ENCODE peak calls at places on chromosomes 16 and 17, in six cellular contexts. L, G, N, J, E and A are unnamed samples.

GRCh38 chr17:70296456-70296855 is 127.1 kb downstream of the KCNJ2 start:
- DNase-seq in J (no peak), G (no peak), L (no peak), N (no peak), E (no peak), A (no peak)

GRCh38 chr16:2664522-2665096 is 17.7 kb upstream of the KCTD5 start:
- DNase-seq in L (no peak), J (peak; percentile 45), E (no peak), N (no peak), G (no peak), A (no peak)

GRCh38 chr16:48498761-48499600 is 111.0 kb downstream of the N4BP1 start:
- DNase-seq in L (peak; percentile 66), N (no peak), J (no peak), E (peak; percentile 43), G (no peak), A (peak; percentile 57)

GRCh38 chr16:18965555-18965954 is 18.2 kb upstream of the TMC7 start:
- DNase-seq in G (no peak), N (no peak), J (no peak), L (no peak), E (no peak), A (no peak)

GRCh38 chr17:31052187-31052889 is 42.4 kb upstream of the NF1 start:
- DNase-seq in N (no peak), L (peak; percentile 99), J (no peak), G (no peak), E (peak; percentile 99), A (peak; percentile 99)

GRCh38 chr17:36705651-36706436 is 104.5 kb downstream of the MRM1 start:
- DNase-seq in J (peak; percentile 46), G (peak; percentile 89), N (no peak), E (peak; percentile 14), L (peak; percentile 33), A (peak; percentile 7)

GRCh38 chr17:76726766-76727718 is at the start of gene METTL23:
- DNase-seq in E (peak; percentile 60), L (peak; percentile 66), J (peak; percentile 88), N (peak; percentile 89), G (peak; percentile 90), A (peak; percentile 52)

GRCh38 chr17:3730881-3731429 is 7.3 kb downstream of the HASPIN start:
- DNase-seq in J (no peak), G (no peak), N (no peak), L (peak; percentile 67), E (no peak), A (peak; percentile 54)

GRCh38 chr16:60142991-60143705 is 1409.0 kb upstream of the GOT2 start:
- DNase-seq in L (peak; percentile 68), J (no peak), G (no peak), N (no peak), E (peak; percentile 17), A (peak; percentile 56)

GRCh38 chr16:12907670-12908233 is 6.4 kb downstream of the SHISA9 start:
- DNase-seq in J (no peak), L (no peak), G (no peak), E (no peak), N (no peak), A (no peak)

GRCh38 chr17:41308918-41309359 is at the start of gene KRTAP16-1:
- DNase-seq in E (no peak), J (no peak), N (peak; percentile 45), L (no peak), G (no peak), A (no peak)

GRCh38 chr17:77916771-77917481 is 41.6 kb upstream of the TNRC6C start:
- DNase-seq in G (no peak), E (no peak), L (no peak), N (peak; percentile 22), J (no peak), A (no peak)

GRCh38 chr17:70901870-70902269 is 732.5 kb downstream of the KCNJ2 start:
- DNase-seq in E (no peak), N (no peak), G (no peak), L (no peak), J (no peak), A (no peak)

GRCh38 chr16:5884339-5884738 is 786.7 kb upstream of the EEF2KMT start:
- DNase-seq in L (no peak), G (no peak), N (no peak), E (no peak), J (no peak), A (no peak)

GRCh38 chr17:65346166-65346565 is 209.0 kb downstream of the RGS9 start:
- DNase-seq in G (no peak), L (peak; percentile 67), J (no peak), E (no peak), N (peak; percentile 55), A (peak; percentile 49)

GRCh38 chr16:53445534-53445933 is 11.3 kb downstream of the RBL2 start:
- DNase-seq in G (no peak), N (no peak), J (no peak), E (no peak), L (no peak), A (no peak)

GRCh38 chr16:9328386-9328785 is 236.9 kb downstream of the HAPSTR1 start:
- DNase-seq in G (no peak), E (no peak), L (no peak), N (no peak), J (no peak), A (no peak)

GRCh38 chr17:28635506-28635905 is 9.5 kb downstream of the BLTP2 start:
- DNase-seq in E (no peak), J (no peak), L (no peak), G (no peak), N (no peak), A (no peak)

GRCh38 chr17:57925361-57925990 is 29.7 kb downstream of the CUEDC1 start:
- DNase-seq in N (no peak), E (no peak), J (no peak), G (no peak), L (no peak), A (no peak)

GRCh38 chr17:28983286-28984240 is 22.3 kb downstream of the SEZ6 start:
- DNase-seq in G (no peak), J (no peak), E (no peak), N (no peak), L (peak; percentile 12), A (no peak)

GRCh38 chr16:20851601-20852000 is 45.3 kb downstream of the REXO5 start:
- DNase-seq in E (peak; percentile 83), J (peak; percentile 82), N (no peak), G (peak; percentile 20), L (peak; percentile 96), A (peak; percentile 94)

GRCh38 chr17:80712089-80712488 is 167.5 kb downstream of the RPTOR start:
- DNase-seq in G (no peak), E (no peak), N (no peak), L (no peak), J (no peak), A (no peak)

DNA sequence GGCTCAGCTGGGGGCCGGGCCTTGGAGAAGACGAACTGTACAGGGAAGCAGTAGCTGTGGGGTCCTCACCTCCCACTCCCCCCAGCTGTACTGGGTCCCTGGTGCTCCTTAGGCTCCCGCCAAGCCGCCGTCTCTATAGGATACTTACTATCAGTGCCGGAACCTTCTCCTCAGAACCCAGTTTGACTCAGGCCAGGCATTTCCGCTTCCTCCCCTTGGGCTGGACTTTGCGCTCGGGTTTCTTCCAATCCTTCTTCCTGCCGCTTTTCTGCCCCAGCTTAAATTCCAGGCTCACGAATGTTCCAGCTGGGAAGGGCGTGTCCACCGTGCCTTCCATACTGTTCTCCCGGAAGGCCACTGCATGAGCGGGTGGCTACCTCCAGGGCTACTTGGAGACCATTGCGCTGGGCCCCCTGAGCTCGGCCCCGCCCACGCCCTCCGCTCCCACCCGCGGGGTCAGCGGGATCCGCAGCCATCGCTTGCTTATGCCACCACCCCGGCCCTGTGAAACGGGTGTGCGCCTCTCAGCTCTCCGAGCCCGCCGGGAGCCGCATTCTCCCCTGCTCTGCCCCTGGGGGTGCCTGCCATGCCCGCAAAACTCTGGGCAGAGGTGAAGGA is 1795.9 kb downstream of the TP53TG3F start:
- DNase-seq in G (no peak), J (no peak), L (no peak), E (no peak), N (no peak), A (no peak)
- H3K9me3 ChIP-seq in G (peaks cover 3% of the 10 kb centered on the region), J (peaks cover 5% of the 10 kb centered on the region), L (no peaks in the 10 kb centered on the region), E (peaks cover 6% of the 10 kb centered on the region), N (no peaks in the 10 kb centered on the region), A (peaks cover 15% of the 10 kb centered on the region)

DNA sequence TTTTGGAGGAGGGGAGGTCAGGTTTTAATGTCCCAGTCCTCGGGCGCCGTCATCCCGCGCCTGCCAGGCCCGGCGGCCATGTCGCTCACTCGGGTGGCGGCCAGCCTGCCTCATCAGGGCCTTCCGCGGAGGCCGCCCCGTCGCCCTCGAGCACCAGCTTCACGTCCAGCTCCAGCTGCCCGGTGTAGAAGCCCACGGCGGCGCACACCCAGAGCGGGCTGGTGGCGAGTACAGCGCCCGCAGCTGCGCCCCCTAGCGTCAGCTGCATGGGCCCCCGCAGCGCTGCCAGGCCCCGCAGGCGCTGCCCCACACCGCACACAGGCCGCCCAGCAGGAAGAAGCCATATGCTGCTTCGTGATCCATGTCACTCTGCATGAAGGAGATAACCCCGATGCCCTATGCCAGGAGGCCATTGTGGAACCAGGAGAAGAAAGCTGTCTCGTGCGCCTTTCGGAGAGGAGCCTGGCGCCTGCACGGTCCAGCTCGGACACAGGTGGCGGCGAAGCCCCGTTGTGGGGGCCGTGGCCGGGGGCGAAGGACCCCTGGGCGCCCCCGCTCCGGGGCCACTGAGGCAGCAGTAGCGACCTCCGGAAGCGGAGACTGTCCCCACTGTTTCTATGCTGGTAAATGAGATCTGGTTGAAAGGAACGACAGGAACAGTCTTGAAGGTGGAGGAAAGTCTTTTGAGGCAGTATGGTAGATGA is 9.6 kb downstream of the AP2B1 start:
- DNase-seq in G (no peak), N (no peak), E (no peak), J (no peak), L (no peak), A (no peak)
- TF ChIP-seq CTCF in G (no peak), N (no peak), E (no peak), J (no peak), L (no peak), A (no peak)

GRCh38 chr16:35182943-35183550 is 1723.6 kb downstream of the TP53TG3F start:
- DNase-seq in G (no peak), N (peak; percentile 34), J (no peak), L (no peak), E (no peak), A (no peak)

GRCh38 chr16:35184356-35184870 is 1725.0 kb downstream of the TP53TG3F start:
- DNase-seq in L (no peak), E (no peak), N (no peak), G (no peak), J (no peak), A (no peak)

GRCh38 chr16:35182043-35182677 is 1722.7 kb downstream of the TP53TG3F start:
- DNase-seq in G (no peak), J (no peak), N (no peak), E (no peak), L (no peak), A (no peak)

GRCh38 chr16:35181422-35182030 is 1722.1 kb downstream of the TP53TG3F start:
- DNase-seq in J (no peak), L (no peak), G (no peak), N (no peak), E (no peak), A (no peak)

DNA sequence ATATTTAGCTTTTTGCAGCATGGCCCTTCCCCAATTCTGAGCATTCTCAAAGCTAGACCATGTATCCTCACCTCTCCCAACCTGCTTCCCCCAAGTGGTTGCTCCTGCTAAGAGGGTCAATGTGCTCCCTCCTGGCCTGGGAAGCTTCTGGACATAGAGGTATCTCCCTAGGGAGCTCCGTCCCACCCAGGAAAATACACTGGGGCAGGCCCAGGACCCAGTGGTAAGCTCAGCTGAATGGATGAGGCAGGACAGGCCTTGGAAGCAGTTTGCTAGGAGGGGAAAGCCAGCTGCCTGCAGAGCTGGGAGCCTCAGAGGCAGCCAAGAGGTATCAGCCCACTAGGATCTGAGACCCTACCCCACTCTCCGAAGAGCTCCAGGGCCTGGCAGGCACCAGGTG is 1721.6 kb downstream of the TP53TG3F start:
- DNase-seq in L (no peak), E (no peak), G (no peak), J (no peak), N (no peak), A (no peak)
- H3K9me3 ChIP-seq in L (no peaks in the 10 kb centered on the region), E (peaks cover 16% of the 10 kb centered on the region), G (no peaks in the 10 kb centered on the region), J (no peaks in the 10 kb centered on the region), N (peaks cover 5% of the 10 kb centered on the region), A (peaks cover 2% of the 10 kb centered on the region)

GRCh38 chr16:50464325-50465290 is 83.6 kb upstream of the NKD1 start:
- DNase-seq in L (no peak), G (no peak), E (no peak), N (no peak), J (no peak), A (no peak)
- TF ChIP-seq CTCF in L (no peak), G (no peak), E (no peak), N (no peak), J (no peak), A (peak; percentile 8)